ENCODE peak calls at places on chromosomes 7 and 10, in six cellular contexts. L is neuronal stem cell, N is IMR-90, T is PC-3, Q is GM23248, K is DND-41. J is an unnamed sample.
A peak's percentile ranks its signal among the peaks of the same experiment; 100 is the strongest.

GRCh38 chr10:67788028-67788886 is 49.7 kb downstream of the DNAJC12 start:
- DNase-seq in L (peak; percentile 41), K (peak; percentile 24), T (peak; percentile 94), Q (peak; percentile 48), N (no peak), J (peak; percentile 60)

GRCh38 chr7:72042855-72043254 is 369.3 kb downstream of the CALN1 start:
- DNase-seq in T (no peak), K (no peak), N (no peak), Q (no peak), L (no peak), J (no peak)

GRCh38 chr10:17913604-17914003 is 38.1 kb upstream of the SLC39A12 start:
- DNase-seq in Q (no peak), K (no peak), L (no peak), N (no peak), T (no peak), J (no peak)

GRCh38 chr7:108109216-108109908 is 20.8 kb downstream of the LAMB4 start:
- DNase-seq in Q (peak; percentile 13), T (peak; percentile 39), N (no peak), L (no peak), K (no peak), J (no peak)

GRCh38 chr7:129578829-129579228 is 32.7 kb upstream of the NRF1 start:
- DNase-seq in L (no peak), Q (no peak), T (no peak), N (no peak), K (no peak), J (no peak)

GRCh38 chr10:124092270-124093075 is 925 bp downstream of the CHST15 start:
- DNase-seq in T (peak; percentile 30), N (no peak), L (peak; percentile 57), K (peak; percentile 60), Q (peak; percentile 37), J (no peak)

GRCh38 chr7:36895112-36895511 is 170.8 kb upstream of the AOAH start:
- DNase-seq in Q (no peak), N (no peak), L (no peak), T (peak; percentile 57), K (no peak), J (no peak)

GRCh38 chr7:158949359-158949758 is 93.0 kb downstream of the DYNC2I1 start:
- DNase-seq in Q (no peak), T (no peak), K (no peak), L (no peak), N (no peak), J (no peak)

GRCh38 chr7:15099074-15099473 is 196.5 kb upstream of the DGKB start:
- DNase-seq in Q (no peak), T (no peak), N (no peak), K (no peak), L (no peak), J (no peak)

GRCh38 chr10:71247306-71247705 is 34.9 kb downstream of the UNC5B start:
- DNase-seq in L (no peak), N (no peak), K (no peak), Q (no peak), T (no peak), J (no peak)

GRCh38 chr10:47048533-47048905 is 137.3 kb downstream of the PTPN20 start:
- DNase-seq in K (no peak), Q (peak; percentile 23), L (no peak), T (no peak), N (no peak), J (no peak)

GRCh38 chr10:33071857-33072256 is 113.8 kb upstream of the ITGB1 start:
- DNase-seq in T (peak; percentile 48), N (no peak), Q (no peak), L (no peak), K (no peak), J (peak; percentile 69)

GRCh38 chr7:14432936-14433335 is 443.5 kb upstream of the ETV1 start:
- DNase-seq in K (no peak), N (no peak), L (peak; percentile 59), T (no peak), Q (no peak), J (no peak)

GRCh38 chr7:148884049-148884298 is at the start of gene EZH2:
- DNase-seq in T (no peak), N (no peak), K (no peak), L (no peak), Q (no peak), J (no peak)
- H3K4me2 ChIP-seq in T (peak within 1 kb of the TSS; percentile 85), N (peak within 1 kb of the TSS; percentile 95), K (peak within 1 kb of the TSS; percentile 76), L (peak within 1 kb of the TSS; percentile 69), Q (peak within 1 kb of the TSS; percentile 96), J (peak within 1 kb of the TSS; percentile 99)

GRCh38 chr10:106825996-106826395 is 338.5 kb downstream of the SORCS1 start:
- DNase-seq in Q (no peak), K (no peak), L (no peak), T (no peak), N (no peak), J (no peak)
- H3K4me2 ChIP-seq in Q (no peak overlapping the region), K (no peak overlapping the region), L (no peak overlapping the region), T (no peak overlapping the region), N (no peak overlapping the region), J (peak overlapping the region; percentile 10)

DNA sequence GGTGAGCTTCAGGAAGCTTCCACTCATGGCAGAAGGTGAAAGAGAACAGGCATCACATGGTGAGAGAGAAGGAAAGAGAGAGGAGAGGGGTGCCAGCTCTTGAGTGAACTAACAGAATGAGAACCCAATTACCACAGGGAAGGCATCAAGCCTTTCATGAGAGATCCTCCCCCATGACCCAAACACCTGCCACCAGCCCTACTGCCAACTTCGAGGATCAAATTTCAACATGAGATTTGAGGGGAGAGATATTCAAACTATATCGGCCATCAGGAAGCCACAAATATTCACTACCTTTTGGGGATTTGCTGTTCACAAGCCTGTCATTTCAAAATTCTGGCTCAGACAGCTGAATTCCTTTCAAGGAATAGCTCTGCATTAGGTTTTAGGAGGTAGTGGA is 39.9 kb upstream of the SMNDC1 start:
- DNase-seq in L (no peak), N (no peak), K (no peak), Q (no peak), T (no peak), J (no peak)
- H3K4me2 ChIP-seq in L (no peak overlapping the region), N (no peak overlapping the region), K (no peak overlapping the region), Q (no peak overlapping the region), T (no peak overlapping the region), J (no peak overlapping the region)

GRCh38 chr10:106967482-106967881 is 197.0 kb downstream of the SORCS1 start:
- DNase-seq in Q (no peak), T (no peak), K (no peak), L (no peak), N (no peak), J (no peak)
- H3K4me2 ChIP-seq in Q (no peak overlapping the region), T (no peak overlapping the region), K (no peak overlapping the region), L (no peak overlapping the region), N (no peak overlapping the region), J (no peak overlapping the region)

J was measured in trophoblast cell.